ENCODE peak calls at places on chromosomes 2 and 18, in eight cellular contexts. C, J, R, Z, H, S, M and K are unnamed samples.

GRCh38 chr2:36800381-36800780 is 103.9 kb downstream of the VIT start:
- DNase-seq in C (no peak), J (no peak), R (no peak), Z (no peak), H (no peak), S (no peak), M (no peak), K (no peak)

GRCh38 chr2:55779459-55780421 is 86.1 kb upstream of the PNPT1 start:
- DNase-seq in C (peak), J (peak), R (no peak), Z (no peak), H (no peak), S (peak), M (peak), K (no peak)

GRCh38 chr2:72138011-72138881 is 9.4 kb downstream of the CYP26B1 start:
- DNase-seq in C (no peak), J (no peak), R (peak), Z (peak), H (peak), S (no peak), M (no peak), K (no peak)

GRCh38 chr18:9661564-9661963 is 46.5 kb upstream of the RAB31 start:
- DNase-seq in C (no peak), J (no peak), R (no peak), Z (no peak), H (no peak), S (no peak), M (no peak), K (no peak)

GRCh38 chr18:46152808-46153617 is 48.8 kb downstream of the HAUS1 start:
- DNase-seq in C (no peak), J (no peak), R (no peak), Z (no peak), H (no peak), S (no peak), M (no peak), K (no peak)

GRCh38 chr2:157784169-157784822 is 91.8 kb downstream of the ACVR1 start:
- DNase-seq in C (peak), J (peak), R (no peak), Z (peak), H (peak), S (peak), M (peak), K (no peak)

GRCh38 chr2:241062342-241063092 is 39.6 kb downstream of the MTERF4 start:
- DNase-seq in C (no peak), J (no peak), R (no peak), Z (no peak), H (no peak), S (peak), M (no peak), K (no peak)

GRCh38 chr2:240508832-240509545 is 48.8 kb downstream of the ANKMY1 start:
- DNase-seq in C (no peak), J (no peak), R (no peak), Z (no peak), H (no peak), S (no peak), M (peak), K (no peak)

GRCh38 chr2:223086360-223086981 is 34.5 kb downstream of the KCNE4 start:
- DNase-seq in C (no peak), J (no peak), R (no peak), Z (no peak), H (no peak), S (no peak), M (no peak), K (no peak)

GRCh38 chr2:223090540-223091235 is 38.7 kb downstream of the KCNE4 start:
- DNase-seq in C (no peak), J (no peak), R (no peak), Z (peak), H (no peak), S (no peak), M (no peak), K (no peak)

GRCh38 chr2:223090081-223090480 is 38.1 kb downstream of the KCNE4 start:
- DNase-seq in C (no peak), J (no peak), R (no peak), Z (peak), H (peak), S (no peak), M (peak), K (no peak)

GRCh38 chr2:223087466-223087865 is 35.5 kb downstream of the KCNE4 start:
- DNase-seq in C (no peak), J (no peak), R (no peak), Z (no peak), H (no peak), S (no peak), M (no peak), K (no peak)

GRCh38 chr2:223088866-223089265 is 36.9 kb downstream of the KCNE4 start:
- DNase-seq in C (no peak), J (no peak), R (no peak), Z (no peak), H (no peak), S (no peak), M (no peak), K (no peak)
- TF ChIP-seq POLR2A in C (no peak), J (no peak), R (no peak), Z (no peak), H (no peak), S (no peak), M (no peak), K (no peak)

GRCh38 chr2:73776381-73776780 is 3.5 kb downstream of the DUSP11 start:
- DNase-seq in C (no peak), J (no peak), R (no peak), Z (no peak), H (no peak), S (no peak), M (no peak), K (no peak)

GRCh38 chr2:73776869-73777519 is 2.9 kb downstream of the DUSP11 start:
- DNase-seq in C (no peak), J (no peak), R (no peak), Z (no peak), H (no peak), S (no peak), M (no peak), K (no peak)

GRCh38 chr2:73780242-73780582 is 309 bp upstream of the DUSP11 start:
- DNase-seq in C (no peak), J (no peak), R (no peak), Z (no peak), H (no peak), S (no peak), M (no peak), K (no peak)

GRCh38 chr2:73779472-73780241 is at the start of gene DUSP11:
- DNase-seq in C (peak), J (peak), R (peak), Z (peak), H (peak), S (peak), M (peak), K (peak)
- TF ChIP-seq POLR2A in C (peak), J (peak), R (peak), Z (peak), H (peak), S (peak), M (peak), K (peak)

GRCh38 chr2:175168564-175168945 is 552 bp upstream of the ATF2 start:
- DNase-seq in C (no peak), J (no peak), R (no peak), Z (no peak), H (no peak), S (no peak), M (no peak), K (no peak)

GRCh38 chr2:175167792-175168563 is at the start of gene ATF2:
- DNase-seq in C (peak), J (peak), R (peak), Z (peak), H (peak), S (peak), M (peak), K (peak)

GRCh38 chr2:175167076-175167791 is 769 bp downstream of the ATF2 start:
- DNase-seq in C (peak), J (no peak), R (peak), Z (peak), H (no peak), S (peak), M (no peak), K (no peak)

GRCh38 chr2:175169191-175169590 is 1.2 kb upstream of the ATF2 start:
- DNase-seq in C (no peak), J (no peak), R (no peak), Z (no peak), H (no peak), S (no peak), M (no peak), K (no peak)

GRCh38 chr2:175170679-175171304 is 2.8 kb upstream of the ATF2 start:
- DNase-seq in C (no peak), J (no peak), R (no peak), Z (no peak), H (no peak), S (no peak), M (no peak), K (no peak)
- TF ChIP-seq POLR2A in C (no peak), J (no peak), R (no peak), Z (no peak), H (no peak), S (no peak), M (no peak), K (no peak)

DNA sequence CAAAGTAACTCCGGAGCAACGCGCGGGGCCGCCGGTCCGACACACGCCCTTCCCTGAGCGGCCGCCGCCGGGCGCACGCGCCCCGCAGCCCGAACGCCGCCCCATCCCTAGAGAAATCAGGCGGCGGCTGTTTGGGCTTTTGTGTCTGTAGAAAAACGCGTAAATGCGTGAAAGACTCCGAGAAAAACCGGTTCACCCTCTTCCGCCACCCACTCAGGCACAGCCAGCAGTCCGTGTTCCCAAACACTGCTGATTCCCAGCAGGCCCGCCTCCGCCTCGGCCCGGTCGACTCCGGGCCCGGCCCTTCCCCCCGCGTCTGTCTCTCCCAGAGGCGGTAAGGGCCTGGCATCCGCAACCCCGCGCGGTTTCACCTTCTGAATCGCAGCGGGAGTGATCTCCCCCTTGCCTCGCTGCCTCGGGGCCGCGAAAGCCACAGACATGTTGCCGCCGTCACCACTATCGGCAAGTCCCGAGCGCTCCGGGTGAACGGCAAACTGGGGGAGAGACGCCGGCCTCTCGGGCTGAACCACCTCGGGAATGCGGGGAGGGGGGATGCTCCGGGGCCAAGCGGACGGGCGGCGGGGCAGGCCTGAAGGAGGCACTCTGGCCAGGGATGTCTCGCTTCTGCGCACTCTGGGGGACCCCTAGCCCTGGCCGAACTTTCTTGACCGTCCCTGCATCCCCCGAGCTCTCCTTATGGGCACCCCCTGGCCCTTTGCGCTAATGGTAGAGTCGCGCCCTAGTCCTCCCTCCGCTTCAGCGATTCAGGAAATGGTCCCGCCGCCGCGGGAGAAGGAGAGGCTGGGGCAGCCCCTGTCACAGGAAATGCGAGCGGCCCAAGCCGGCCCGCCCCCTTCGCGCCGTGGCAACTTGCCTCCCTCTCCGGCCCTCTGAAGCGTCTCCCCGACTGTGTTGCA is at the start of gene SS18:
- DNase-seq in C (peak), J (peak), R (peak), Z (peak), H (peak), S (peak), M (peak), K (peak)
- TF ChIP-seq POLR2A in C (peak), J (peak), R (peak), Z (peak), H (peak), S (peak), M (peak), K (peak)

DNA sequence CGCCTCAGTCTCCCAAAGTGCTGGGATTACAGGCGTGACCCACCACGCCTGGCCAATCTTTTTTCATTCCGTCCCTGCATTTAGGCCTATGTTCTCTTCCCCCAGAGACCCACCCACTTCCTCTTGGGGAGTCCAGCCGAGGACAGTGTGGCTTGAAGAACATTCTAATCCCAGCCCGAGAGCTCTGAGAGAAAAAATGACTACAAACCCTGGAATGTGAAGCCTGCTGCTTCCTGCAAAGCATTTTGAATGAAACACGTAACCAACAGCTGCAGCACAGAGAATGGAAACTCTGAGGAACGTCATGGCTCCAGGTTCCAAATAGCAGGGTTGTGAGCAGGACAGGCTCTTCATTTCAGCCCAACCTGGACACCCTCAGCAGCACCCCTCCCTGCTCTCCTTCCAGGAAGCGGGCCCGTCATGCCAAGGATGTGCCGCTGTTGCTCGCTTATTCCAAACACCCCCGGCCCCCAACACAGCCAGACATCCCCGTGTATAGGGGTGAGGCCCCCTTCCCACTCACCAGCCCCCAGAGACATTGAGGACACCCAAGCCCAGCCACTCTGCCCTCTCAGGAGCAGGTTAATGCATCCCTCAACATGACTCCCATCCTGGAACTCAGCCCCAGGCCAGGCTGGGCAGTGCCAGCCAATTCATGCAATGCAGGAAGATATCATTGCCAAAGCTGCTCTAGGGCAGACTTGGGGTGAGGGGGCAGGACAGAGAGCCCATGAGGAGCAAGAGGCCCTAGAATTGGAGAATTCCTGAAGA is 139.8 kb downstream of the ZFP36L2 start:
- DNase-seq in C (peak), J (peak), R (peak), Z (no peak), H (no peak), S (peak), M (peak), K (no peak)
- TF ChIP-seq POLR2A in C (no peak), J (no peak), R (no peak), Z (no peak), H (no peak), S (no peak), M (no peak), K (no peak)

GRCh38 chr18:76491436-76491800 is 3.6 kb downstream of the ZNF516 start:
- DNase-seq in C (peak), J (no peak), R (peak), Z (peak), H (peak), S (peak), M (peak), K (peak)

GRCh38 chr18:76491801-76492668 is 3.0 kb downstream of the ZNF516 start:
- DNase-seq in C (peak), J (no peak), R (peak), Z (peak), H (peak), S (no peak), M (peak), K (no peak)

GRCh38 chr18:76494181-76494540 is 881 bp downstream of the ZNF516 start:
- DNase-seq in C (peak), J (no peak), R (peak), Z (peak), H (no peak), S (no peak), M (no peak), K (no peak)

GRCh38 chr18:76493213-76494107 is 1.6 kb downstream of the ZNF516 start:
- DNase-seq in C (peak), J (no peak), R (no peak), Z (peak), H (no peak), S (no peak), M (no peak), K (no peak)

GRCh38 chr18:76492669-76493212 is 2.3 kb downstream of the ZNF516 start:
- DNase-seq in C (peak), J (peak), R (peak), Z (peak), H (peak), S (peak), M (peak), K (peak)
- TF ChIP-seq POLR2A in C (peak), J (no peak), R (peak), Z (no peak), H (no peak), S (no peak), M (peak), K (no peak)

GRCh38 chr2:196171248-196171871 is at the start of gene STK17B:
- DNase-seq in C (peak), J (peak), R (peak), Z (peak), H (peak), S (peak), M (peak), K (peak)
- TF ChIP-seq POLR2A in C (peak), J (peak), R (peak), Z (peak), H (peak), S (peak), M (peak), K (peak)

DNA sequence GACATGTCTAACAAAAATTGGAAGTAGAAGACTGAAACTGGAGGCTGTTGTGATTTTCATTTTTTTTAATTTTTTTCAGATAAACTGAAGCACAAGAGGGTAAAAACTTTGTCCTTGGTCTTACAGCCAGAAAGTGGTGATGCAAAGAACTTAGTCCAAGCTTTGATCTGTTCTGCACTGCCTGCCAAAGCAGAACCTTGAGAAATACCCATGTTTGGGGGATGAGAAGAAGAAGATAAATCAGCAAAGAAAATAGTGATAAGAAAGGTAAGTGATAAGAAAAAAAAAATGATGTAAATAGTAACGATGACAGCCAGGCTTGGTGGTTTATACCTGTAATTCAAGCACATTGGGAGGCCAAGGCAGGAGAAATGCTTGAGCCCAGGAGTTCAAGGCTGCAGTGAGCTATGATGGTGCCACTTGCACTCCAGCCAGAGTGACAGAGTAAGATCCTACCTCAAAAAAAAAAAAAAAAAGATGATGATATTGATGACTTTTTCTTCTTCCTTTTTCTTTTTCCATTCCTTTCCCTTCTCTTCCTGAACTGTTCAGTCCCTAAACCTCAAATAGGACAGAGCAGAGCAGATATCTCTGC is 14.6 kb upstream of the NOSTRIN start:
- DNase-seq in C (no peak), J (no peak), R (no peak), Z (no peak), H (no peak), S (no peak), M (no peak), K (no peak)
- TF ChIP-seq POLR2A in C (no peak), J (no peak), R (no peak), Z (no peak), H (no peak), S (no peak), M (no peak), K (no peak)

DNA sequence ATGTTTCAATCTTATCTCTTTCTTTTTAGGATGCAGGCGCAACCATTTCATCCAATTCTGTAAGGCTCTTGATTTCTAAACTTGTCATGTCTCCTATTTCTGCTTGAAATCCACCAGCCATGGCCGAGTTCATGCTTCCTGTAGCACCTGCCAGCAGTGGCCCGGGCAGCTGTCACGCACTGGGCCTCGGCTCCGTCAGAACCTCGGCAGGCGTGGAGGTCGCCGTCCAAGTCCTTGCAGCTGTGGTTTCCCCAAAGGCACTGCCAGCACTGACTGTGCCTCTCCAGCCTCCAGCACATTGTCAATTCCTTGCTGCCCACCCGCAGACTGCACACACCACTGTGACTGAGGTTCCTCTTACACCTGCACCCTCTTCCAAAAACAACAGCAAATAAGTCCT is 188.7 kb upstream of the SALL3 start:
- DNase-seq in C (no peak), J (no peak), R (no peak), Z (no peak), H (no peak), S (no peak), M (no peak), K (no peak)
- TF ChIP-seq POLR2A in C (no peak), J (no peak), R (no peak), Z (no peak), H (no peak), S (no peak), M (no peak), K (no peak)

DNA sequence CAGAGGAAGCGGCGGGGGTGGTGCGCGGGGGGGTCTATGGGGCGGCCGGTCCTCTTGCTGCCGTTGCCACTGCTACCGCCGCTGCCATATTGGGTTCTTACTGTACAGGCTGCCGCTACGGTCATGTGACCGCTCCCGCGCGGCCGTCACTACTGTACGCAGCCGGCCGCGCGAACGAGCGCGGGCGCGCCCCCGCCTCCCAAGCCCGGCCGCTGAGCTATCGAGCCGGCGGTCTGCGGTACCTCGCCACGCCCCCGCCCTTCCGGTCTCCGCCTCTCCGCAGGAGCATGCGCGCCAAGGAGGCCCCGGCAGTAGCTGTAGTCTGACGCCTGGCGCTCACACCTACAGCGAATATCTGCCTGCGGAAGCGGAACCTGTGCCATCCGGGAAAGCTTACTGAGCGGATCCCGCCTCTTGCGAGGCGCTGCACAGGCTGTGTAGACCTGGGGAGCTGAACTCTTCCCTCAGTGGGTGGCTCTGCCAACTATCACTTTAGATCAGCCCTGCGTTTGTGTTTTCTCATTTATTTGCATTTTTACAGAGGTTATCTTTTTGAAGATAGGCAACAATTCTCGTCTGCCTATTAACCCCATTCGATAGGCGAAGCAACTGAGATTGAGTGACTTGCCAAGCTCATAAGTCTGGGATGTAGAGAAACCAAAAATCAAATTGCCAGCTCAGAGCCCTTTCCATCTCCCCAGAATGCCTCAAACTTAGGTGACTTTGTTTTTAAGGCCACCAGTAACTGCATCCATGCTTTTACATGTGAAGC is at the start of gene ASXL2:
- DNase-seq in C (peak), J (peak), R (peak), Z (peak), H (peak), S (peak), M (peak), K (peak)
- TF ChIP-seq POLR2A in C (peak), J (peak), R (peak), Z (peak), H (peak), S (peak), M (peak), K (peak)